ENCODE peak calls at places on chromosomes 4 and X, in seven cellular contexts. One of them, this sample, is unnamed.

GRCh38 chrX:42714981-42715688 is 62.8 kb downstream of the PPP1R2C start:
- DNase-seq in Right ventricle myocardium superior: peak; percentile 38
- DNase-seq in T-helper 17 cell: peak; percentile 7
- DNase-seq in NCI-H69: peak; percentile 2
- DNase-seq in M059J: peak; percentile 58
- DNase-seq in activated gamma-delta T cell treated with anti-CD3 and anti-CD28 coated beads, Interleukin-2, amount 50 U/mL, for 16 hours: no peak
- DNase-seq in pancreas: peak; percentile 70
- DNase-seq in this sample: peak; percentile 51

GRCh38 chrX:46587158-46587557 is 13.6 kb downstream of the CHST7 start:
- DNase-seq in Right ventricle myocardium superior: no peak
- DNase-seq in T-helper 17 cell: no peak
- DNase-seq in NCI-H69: no peak
- DNase-seq in M059J: peak; percentile 66
- DNase-seq in activated gamma-delta T cell treated with anti-CD3 and anti-CD28 coated beads, Interleukin-2, amount 50 U/mL, for 16 hours: no peak
- DNase-seq in pancreas: no peak
- DNase-seq in this sample: no peak

GRCh38 chr4:183960912-183961569 is 55.9 kb downstream of the STOX2 start:
- DNase-seq in Right ventricle myocardium superior: peak; percentile 59
- DNase-seq in T-helper 17 cell: no peak
- DNase-seq in NCI-H69: no peak
- DNase-seq in M059J: peak; percentile 5
- DNase-seq in activated gamma-delta T cell treated with anti-CD3 and anti-CD28 coated beads, Interleukin-2, amount 50 U/mL, for 16 hours: no peak
- DNase-seq in pancreas: no peak
- DNase-seq in this sample: peak; percentile 56

GRCh38 chr4:42280327-42281095 is 116.8 kb upstream of the SHISA3 start:
- DNase-seq in Right ventricle myocardium superior: no peak
- DNase-seq in T-helper 17 cell: no peak
- DNase-seq in NCI-H69: peak; percentile 13
- DNase-seq in M059J: peak; percentile 40
- DNase-seq in activated gamma-delta T cell treated with anti-CD3 and anti-CD28 coated beads, Interleukin-2, amount 50 U/mL, for 16 hours: no peak
- DNase-seq in pancreas: no peak
- DNase-seq in this sample: no peak

GRCh38 chrX:130079824-130080406 is 30.4 kb downstream of the ELF4 start:
- DNase-seq in Right ventricle myocardium superior: peak; percentile 44
- DNase-seq in T-helper 17 cell: peak; percentile 31
- DNase-seq in NCI-H69: peak; percentile 64
- DNase-seq in M059J: peak; percentile 81
- DNase-seq in activated gamma-delta T cell treated with anti-CD3 and anti-CD28 coated beads, Interleukin-2, amount 50 U/mL, for 16 hours: peak; percentile 45
- DNase-seq in pancreas: peak; percentile 25
- DNase-seq in this sample: peak; percentile 77

GRCh38 chr4:176064539-176064938 is 1.1 kb upstream of the WDR17 start:
- DNase-seq in Right ventricle myocardium superior: no peak
- DNase-seq in T-helper 17 cell: no peak
- DNase-seq in NCI-H69: no peak
- DNase-seq in M059J: no peak
- DNase-seq in activated gamma-delta T cell treated with anti-CD3 and anti-CD28 coated beads, Interleukin-2, amount 50 U/mL, for 16 hours: no peak
- DNase-seq in pancreas: no peak
- DNase-seq in this sample: no peak

GRCh38 chrX:36534900-36535299 is 473.3 kb upstream of the FAM47C start:
- DNase-seq in Right ventricle myocardium superior: no peak
- DNase-seq in T-helper 17 cell: no peak
- DNase-seq in NCI-H69: no peak
- DNase-seq in M059J: no peak
- DNase-seq in activated gamma-delta T cell treated with anti-CD3 and anti-CD28 coated beads, Interleukin-2, amount 50 U/mL, for 16 hours: no peak
- DNase-seq in pancreas: no peak
- DNase-seq in this sample: no peak

GRCh38 chr4:2269618-2270163 is 7.8 kb upstream of the MXD4 start:
- DNase-seq in Right ventricle myocardium superior: peak; percentile 31
- DNase-seq in T-helper 17 cell: no peak
- DNase-seq in NCI-H69: no peak
- DNase-seq in M059J: no peak
- DNase-seq in activated gamma-delta T cell treated with anti-CD3 and anti-CD28 coated beads, Interleukin-2, amount 50 U/mL, for 16 hours: no peak
- DNase-seq in pancreas: no peak
- DNase-seq in this sample: no peak

GRCh38 chr4:1855334-1856070 is 454 bp downstream of the LETM1 start:
- DNase-seq in Right ventricle myocardium superior: peak; percentile 70
- DNase-seq in T-helper 17 cell: no peak
- DNase-seq in NCI-H69: peak; percentile 29
- DNase-seq in M059J: no peak
- DNase-seq in activated gamma-delta T cell treated with anti-CD3 and anti-CD28 coated beads, Interleukin-2, amount 50 U/mL, for 16 hours: no peak
- DNase-seq in pancreas: peak; percentile 27
- DNase-seq in this sample: no peak

GRCh38 chr4:77817304-77818076 is 1.7 kb downstream of the CNOT6L start:
- DNase-seq in Right ventricle myocardium superior: no peak
- DNase-seq in T-helper 17 cell: no peak
- DNase-seq in NCI-H69: no peak
- DNase-seq in M059J: no peak
- DNase-seq in activated gamma-delta T cell treated with anti-CD3 and anti-CD28 coated beads, Interleukin-2, amount 50 U/mL, for 16 hours: no peak
- DNase-seq in pancreas: peak; percentile 28
- DNase-seq in this sample: no peak

GRCh38 chr4:140084426-140084825 is 69.6 kb downstream of the MAML3 start:
- DNase-seq in Right ventricle myocardium superior: no peak
- DNase-seq in T-helper 17 cell: no peak
- DNase-seq in NCI-H69: no peak
- DNase-seq in M059J: no peak
- DNase-seq in activated gamma-delta T cell treated with anti-CD3 and anti-CD28 coated beads, Interleukin-2, amount 50 U/mL, for 16 hours: no peak
- DNase-seq in pancreas: no peak
- DNase-seq in this sample: no peak

GRCh38 chr4:17934286-17934685 is 87.3 kb downstream of the LCORL start:
- DNase-seq in Right ventricle myocardium superior: no peak
- DNase-seq in T-helper 17 cell: no peak
- DNase-seq in NCI-H69: no peak
- DNase-seq in M059J: no peak
- DNase-seq in activated gamma-delta T cell treated with anti-CD3 and anti-CD28 coated beads, Interleukin-2, amount 50 U/mL, for 16 hours: no peak
- DNase-seq in pancreas: no peak
- DNase-seq in this sample: no peak

GRCh38 chrX:147875866-147876596 is 35.7 kb upstream of the FMR1 start:
- DNase-seq in Right ventricle myocardium superior: no peak
- DNase-seq in T-helper 17 cell: no peak
- DNase-seq in NCI-H69: no peak
- DNase-seq in M059J: peak; percentile 77
- DNase-seq in activated gamma-delta T cell treated with anti-CD3 and anti-CD28 coated beads, Interleukin-2, amount 50 U/mL, for 16 hours: no peak
- DNase-seq in pancreas: no peak
- DNase-seq in this sample: no peak

GRCh38 chr4:28269426-28269825 is 1408.8 kb downstream of the STIM2 start:
- DNase-seq in Right ventricle myocardium superior: no peak
- DNase-seq in T-helper 17 cell: no peak
- DNase-seq in NCI-H69: no peak
- DNase-seq in M059J: peak; percentile 6
- DNase-seq in activated gamma-delta T cell treated with anti-CD3 and anti-CD28 coated beads, Interleukin-2, amount 50 U/mL, for 16 hours: no peak
- DNase-seq in pancreas: no peak
- DNase-seq in this sample: no peak

GRCh38 chr4:8915201-8916200 is 43.9 kb upstream of the HMX1 start:
- DNase-seq in Right ventricle myocardium superior: no peak
- DNase-seq in T-helper 17 cell: no peak
- DNase-seq in NCI-H69: peak; percentile 10
- DNase-seq in M059J: no peak
- DNase-seq in activated gamma-delta T cell treated with anti-CD3 and anti-CD28 coated beads, Interleukin-2, amount 50 U/mL, for 16 hours: no peak
- DNase-seq in pancreas: no peak
- DNase-seq in this sample: no peak

GRCh38 chrX:69539437-69539836 is 35.3 kb downstream of the NALF2 start:
- DNase-seq in Right ventricle myocardium superior: no peak
- DNase-seq in T-helper 17 cell: no peak
- DNase-seq in NCI-H69: peak; percentile 3
- DNase-seq in M059J: no peak
- DNase-seq in activated gamma-delta T cell treated with anti-CD3 and anti-CD28 coated beads, Interleukin-2, amount 50 U/mL, for 16 hours: no peak
- DNase-seq in pancreas: no peak
- DNase-seq in this sample: no peak

GRCh38 chrX:70479970-70480659 is 35.5 kb downstream of the DLG3 start:
- DNase-seq in Right ventricle myocardium superior: no peak
- DNase-seq in T-helper 17 cell: no peak
- DNase-seq in NCI-H69: peak; percentile 79
- DNase-seq in M059J: peak; percentile 32
- DNase-seq in activated gamma-delta T cell treated with anti-CD3 and anti-CD28 coated beads, Interleukin-2, amount 50 U/mL, for 16 hours: no peak
- DNase-seq in pancreas: peak; percentile 65
- DNase-seq in this sample: no peak

GRCh38 chrX:77442728-77443127 is 4.5 kb upstream of the FGF16 start:
- DNase-seq in Right ventricle myocardium superior: no peak
- DNase-seq in T-helper 17 cell: no peak
- DNase-seq in NCI-H69: no peak
- DNase-seq in M059J: peak; percentile 96
- DNase-seq in activated gamma-delta T cell treated with anti-CD3 and anti-CD28 coated beads, Interleukin-2, amount 50 U/mL, for 16 hours: no peak
- DNase-seq in pancreas: no peak
- DNase-seq in this sample: no peak

GRCh38 chr4:20284990-20285389 is 33.3 kb downstream of the SLIT2 start:
- DNase-seq in Right ventricle myocardium superior: no peak
- DNase-seq in T-helper 17 cell: no peak
- DNase-seq in NCI-H69: peak; percentile 13
- DNase-seq in M059J: peak; percentile 47
- DNase-seq in activated gamma-delta T cell treated with anti-CD3 and anti-CD28 coated beads, Interleukin-2, amount 50 U/mL, for 16 hours: no peak
- DNase-seq in pancreas: no peak
- DNase-seq in this sample: no peak

GRCh38 chr4:166422475-166422874 is 549.4 kb downstream of the TLL1 start:
- DNase-seq in Right ventricle myocardium superior: no peak
- DNase-seq in T-helper 17 cell: no peak
- DNase-seq in NCI-H69: no peak
- DNase-seq in M059J: peak; percentile 82
- DNase-seq in activated gamma-delta T cell treated with anti-CD3 and anti-CD28 coated beads, Interleukin-2, amount 50 U/mL, for 16 hours: no peak
- DNase-seq in pancreas: no peak
- DNase-seq in this sample: no peak

GRCh38 chrX:99761731-99762130 is 648.3 kb downstream of the PCDH19 start:
- DNase-seq in Right ventricle myocardium superior: no peak
- DNase-seq in T-helper 17 cell: no peak
- DNase-seq in NCI-H69: no peak
- DNase-seq in M059J: no peak
- DNase-seq in activated gamma-delta T cell treated with anti-CD3 and anti-CD28 coated beads, Interleukin-2, amount 50 U/mL, for 16 hours: no peak
- DNase-seq in pancreas: no peak
- DNase-seq in this sample: no peak

GRCh38 chrX:42855262-42855661 is 77.3 kb upstream of the PPP1R2C start:
- DNase-seq in Right ventricle myocardium superior: no peak
- DNase-seq in T-helper 17 cell: no peak
- DNase-seq in NCI-H69: no peak
- DNase-seq in M059J: no peak
- DNase-seq in activated gamma-delta T cell treated with anti-CD3 and anti-CD28 coated beads, Interleukin-2, amount 50 U/mL, for 16 hours: no peak
- DNase-seq in pancreas: no peak
- DNase-seq in this sample: no peak

GRCh38 chr4:68152411-68152810 is 22.7 kb upstream of the TMPRSS11F start:
- DNase-seq in Right ventricle myocardium superior: no peak
- DNase-seq in T-helper 17 cell: no peak
- DNase-seq in NCI-H69: no peak
- DNase-seq in M059J: peak; percentile 48
- DNase-seq in activated gamma-delta T cell treated with anti-CD3 and anti-CD28 coated beads, Interleukin-2, amount 50 U/mL, for 16 hours: no peak
- DNase-seq in pancreas: no peak
- DNase-seq in this sample: no peak

GRCh38 chr4:665381-665750 is 8.7 kb downstream of the ATP5ME start:
- DNase-seq in Right ventricle myocardium superior: peak; percentile 33
- DNase-seq in T-helper 17 cell: no peak
- DNase-seq in NCI-H69: no peak
- DNase-seq in M059J: no peak
- DNase-seq in activated gamma-delta T cell treated with anti-CD3 and anti-CD28 coated beads, Interleukin-2, amount 50 U/mL, for 16 hours: no peak
- DNase-seq in pancreas: no peak
- DNase-seq in this sample: no peak

GRCh38 chr4:15294202-15294601 is 133.6 kb upstream of the C1QTNF7 start:
- DNase-seq in Right ventricle myocardium superior: no peak
- DNase-seq in T-helper 17 cell: no peak
- DNase-seq in NCI-H69: no peak
- DNase-seq in M059J: no peak
- DNase-seq in activated gamma-delta T cell treated with anti-CD3 and anti-CD28 coated beads, Interleukin-2, amount 50 U/mL, for 16 hours: no peak
- DNase-seq in pancreas: no peak
- DNase-seq in this sample: no peak

GRCh38 chrX:46627700-46628405 is 54.3 kb downstream of the CHST7 start:
- DNase-seq in Right ventricle myocardium superior: peak; percentile 48
- DNase-seq in T-helper 17 cell: no peak
- DNase-seq in NCI-H69: peak; percentile 10
- DNase-seq in M059J: no peak
- DNase-seq in activated gamma-delta T cell treated with anti-CD3 and anti-CD28 coated beads, Interleukin-2, amount 50 U/mL, for 16 hours: no peak
- DNase-seq in pancreas: no peak
- DNase-seq in this sample: no peak

GRCh38 chr4:54226399-54227260 is 2.5 kb upstream of the PDGFRA start:
- DNase-seq in Right ventricle myocardium superior: peak; percentile 86
- DNase-seq in T-helper 17 cell: no peak
- DNase-seq in NCI-H69: no peak
- DNase-seq in M059J: peak; percentile 19
- DNase-seq in activated gamma-delta T cell treated with anti-CD3 and anti-CD28 coated beads, Interleukin-2, amount 50 U/mL, for 16 hours: no peak
- DNase-seq in pancreas: no peak
- DNase-seq in this sample: no peak

GRCh38 chr4:37889849-37890500 is 909 bp upstream of the TBC1D1 start:
- DNase-seq in Right ventricle myocardium superior: no peak
- DNase-seq in T-helper 17 cell: no peak
- DNase-seq in NCI-H69: peak; percentile 47
- DNase-seq in M059J: peak; percentile 15
- DNase-seq in activated gamma-delta T cell treated with anti-CD3 and anti-CD28 coated beads, Interleukin-2, amount 50 U/mL, for 16 hours: no peak
- DNase-seq in pancreas: no peak
- DNase-seq in this sample: peak; percentile 80

GRCh38 chrX:119728487-119728886 is 29.9 kb upstream of the SOWAHD start:
- DNase-seq in Right ventricle myocardium superior: no peak
- DNase-seq in T-helper 17 cell: no peak
- DNase-seq in NCI-H69: no peak
- DNase-seq in M059J: no peak
- DNase-seq in activated gamma-delta T cell treated with anti-CD3 and anti-CD28 coated beads, Interleukin-2, amount 50 U/mL, for 16 hours: no peak
- DNase-seq in pancreas: no peak
- DNase-seq in this sample: peak; percentile 25

GRCh38 chr4:20916106-20916505 is 215.8 kb downstream of the PACRGL start:
- DNase-seq in Right ventricle myocardium superior: no peak
- DNase-seq in T-helper 17 cell: no peak
- DNase-seq in NCI-H69: no peak
- DNase-seq in M059J: peak; percentile 73
- DNase-seq in activated gamma-delta T cell treated with anti-CD3 and anti-CD28 coated beads, Interleukin-2, amount 50 U/mL, for 16 hours: no peak
- DNase-seq in pancreas: no peak
- DNase-seq in this sample: no peak

GRCh38 chr4:165384608-165385007 is 5.8 kb downstream of the CPE start:
- DNase-seq in Right ventricle myocardium superior: no peak
- DNase-seq in T-helper 17 cell: no peak
- DNase-seq in NCI-H69: peak; percentile 73
- DNase-seq in M059J: peak; percentile 5
- DNase-seq in activated gamma-delta T cell treated with anti-CD3 and anti-CD28 coated beads, Interleukin-2, amount 50 U/mL, for 16 hours: no peak
- DNase-seq in pancreas: no peak
- DNase-seq in this sample: peak; percentile 74

GRCh38 chrX:103811858-103812257 is 20.2 kb downstream of the RAB9B start:
- DNase-seq in Right ventricle myocardium superior: no peak
- DNase-seq in T-helper 17 cell: no peak
- DNase-seq in NCI-H69: no peak
- DNase-seq in M059J: peak; percentile 31
- DNase-seq in activated gamma-delta T cell treated with anti-CD3 and anti-CD28 coated beads, Interleukin-2, amount 50 U/mL, for 16 hours: no peak
- DNase-seq in pancreas: no peak
- DNase-seq in this sample: no peak

GRCh38 chr4:2689825-2690700 is 66.1 kb downstream of the TNIP2 start:
- DNase-seq in Right ventricle myocardium superior: no peak
- DNase-seq in T-helper 17 cell: no peak
- DNase-seq in NCI-H69: no peak
- DNase-seq in M059J: peak; percentile 11
- DNase-seq in activated gamma-delta T cell treated with anti-CD3 and anti-CD28 coated beads, Interleukin-2, amount 50 U/mL, for 16 hours: peak; percentile 46
- DNase-seq in pancreas: no peak
- DNase-seq in this sample: no peak

GRCh38 chrX:8749697-8750096 is 17.8 kb upstream of the ANOS1 start:
- DNase-seq in Right ventricle myocardium superior: no peak
- DNase-seq in T-helper 17 cell: no peak
- DNase-seq in NCI-H69: no peak
- DNase-seq in M059J: no peak
- DNase-seq in activated gamma-delta T cell treated with anti-CD3 and anti-CD28 coated beads, Interleukin-2, amount 50 U/mL, for 16 hours: no peak
- DNase-seq in pancreas: no peak
- DNase-seq in this sample: no peak

GRCh38 chr4:95095352-95095974 is 337.7 kb downstream of the BMPR1B start:
- DNase-seq in Right ventricle myocardium superior: no peak
- DNase-seq in T-helper 17 cell: no peak
- DNase-seq in NCI-H69: peak; percentile 58
- DNase-seq in M059J: peak; percentile 5
- DNase-seq in activated gamma-delta T cell treated with anti-CD3 and anti-CD28 coated beads, Interleukin-2, amount 50 U/mL, for 16 hours: no peak
- DNase-seq in pancreas: no peak
- DNase-seq in this sample: peak; percentile 19

GRCh38 chrX:55039471-55039870 is 8.7 kb upstream of the ALAS2 start:
- DNase-seq in Right ventricle myocardium superior: no peak
- DNase-seq in T-helper 17 cell: no peak
- DNase-seq in NCI-H69: no peak
- DNase-seq in M059J: peak; percentile 0
- DNase-seq in activated gamma-delta T cell treated with anti-CD3 and anti-CD28 coated beads, Interleukin-2, amount 50 U/mL, for 16 hours: no peak
- DNase-seq in pancreas: no peak
- DNase-seq in this sample: no peak

GRCh38 chrX:139287155-139287924 is 243.2 kb upstream of the F9 start:
- DNase-seq in Right ventricle myocardium superior: no peak
- DNase-seq in T-helper 17 cell: no peak
- DNase-seq in NCI-H69: no peak
- DNase-seq in M059J: no peak
- DNase-seq in activated gamma-delta T cell treated with anti-CD3 and anti-CD28 coated beads, Interleukin-2, amount 50 U/mL, for 16 hours: no peak
- DNase-seq in pancreas: peak; percentile 6
- DNase-seq in this sample: no peak

GRCh38 chr4:53937918-53938317 is 126.5 kb downstream of the CHIC2 start:
- DNase-seq in Right ventricle myocardium superior: no peak
- DNase-seq in T-helper 17 cell: no peak
- DNase-seq in NCI-H69: no peak
- DNase-seq in M059J: peak; percentile 54
- DNase-seq in activated gamma-delta T cell treated with anti-CD3 and anti-CD28 coated beads, Interleukin-2, amount 50 U/mL, for 16 hours: no peak
- DNase-seq in pancreas: no peak
- DNase-seq in this sample: no peak

This sample was measured in G401.